ENCODE peak calls at places on chromosomes 13 and 19, in five cellular contexts. M is NCI-H748 treated with DMSO at 0.1 percent for 48 hours, S is aorta, U is iPS-NIHi11, V is NCI-H82. Z is an unnamed sample.

GRCh38 chr19:18999016-18999758 is 34.1 kb downstream of the SUGP2 start:
- DNase-seq in V (no peak), U (no peak), M (no peak), S (no peak), Z (peak; percentile 16)

GRCh38 chr13:110179858-110180156 is 127.2 kb downstream of the COL4A1 start:
- DNase-seq in V (no peak), S (no peak), M (no peak), U (no peak), Z (no peak)

GRCh38 chr13:75530536-75530935 is 7.1 kb downstream of the COMMD6 start:
- DNase-seq in M (no peak), U (no peak), V (no peak), S (no peak), Z (no peak)

GRCh38 chr19:39208175-39208795 is 4.2 kb upstream of the SYCN start:
- DNase-seq in S (no peak), M (no peak), U (no peak), V (peak; percentile 29), Z (no peak)

GRCh38 chr19:47228937-47229673 is 1.9 kb downstream of the BBC3 start:
- DNase-seq in S (no peak), V (peak; percentile 49), U (no peak), M (no peak), Z (peak; percentile 64)

GRCh38 chr19:50147462-50148423 is 15.3 kb downstream of the IZUMO2 start:
- DNase-seq in S (peak; percentile 91), V (peak; percentile 81), M (peak; percentile 94), U (peak; percentile 80), Z (peak; percentile 89)

GRCh38 chr19:5987077-5987818 is 9.3 kb upstream of the RANBP3 start:
- DNase-seq in U (peak; percentile 85), V (peak; percentile 82), M (peak; percentile 72), S (peak; percentile 85), Z (peak; percentile 95)

GRCh38 chr13:36817996-36818395 is 1.0 kb upstream of the RFXAP start:
- DNase-seq in S (no peak), U (no peak), V (peak; percentile 57), M (no peak), Z (no peak)

GRCh38 chr19:9836021-9836420 is 903 bp downstream of the PIN1 start:
- DNase-seq in V (peak; percentile 50), S (no peak), U (no peak), M (no peak), Z (peak; percentile 69)